ENCODE peak calls at places on chromosomes 2 and 18, in nine cellular contexts. E is Peyer's patch, W is uterus, G is ovary, L is body of pancreas, R is testis, J is breast epithelium, Z is upper lobe of left lung, A is stomach. M is an unnamed sample.

GRCh38 chr18:62073882-62074281 is 113.0 kb downstream of the PIGN start:
- DNase-seq in L (no peak), E (peak), W (no peak), A (no peak), Z (no peak), J (no peak), R (no peak), G (no peak), M (no peak)

GRCh38 chr2:194383404-194383803 is 1273.6 kb upstream of the SLC39A10 start:
- DNase-seq in W (no peak), Z (no peak), A (no peak), L (no peak), E (no peak), J (no peak), R (no peak), G (no peak), M (no peak)

GRCh38 chr2:216115224-216115582 is 6.1 kb downstream of the XRCC5 start:
- DNase-seq in E (no peak), A (no peak), G (no peak), L (no peak), J (no peak), Z (no peak), W (no peak), R (peak), M (no peak)

GRCh38 chr2:24046599-24046929 is 627 bp downstream of the WDCP start:
- DNase-seq in Z (no peak), E (no peak), J (no peak), W (no peak), R (no peak), L (no peak), G (no peak), A (no peak), M (no peak)

GRCh38 chr2:24122356-24123211 is 550 bp downstream of the PFN4 start:
- DNase-seq in E (no peak), W (no peak), R (no peak), Z (no peak), L (no peak), A (no peak), G (no peak), J (no peak), M (no peak)

GRCh38 chr2:72973566-72974435 is 56.5 kb downstream of the EMX1 start:
- DNase-seq in W (no peak), L (peak), Z (peak), G (no peak), J (no peak), E (peak), R (peak), A (peak), M (no peak)

GRCh38 chr2:86442642-86443005 is 1.5 kb downstream of the KDM3A start:
- DNase-seq in R (peak), J (peak), A (peak), L (peak), G (peak), E (peak), W (peak), Z (peak), M (peak)

GRCh38 chr2:221767106-221767878 is 195.2 kb upstream of the EPHA4 start:
- DNase-seq in L (no peak), J (no peak), G (no peak), Z (no peak), A (no peak), E (no peak), W (no peak), R (no peak), M (no peak)

GRCh38 chr2:121897335-121897970 is 142.0 kb downstream of the TSN start:
- DNase-seq in R (peak), E (no peak), G (no peak), A (no peak), Z (no peak), L (no peak), W (no peak), J (no peak), M (no peak)

GRCh38 chr2:168336786-168337388 is 89.5 kb upstream of the STK39 start:
- DNase-seq in G (no peak), L (peak), Z (peak), R (peak), A (peak), J (peak), E (peak), W (no peak), M (no peak)

GRCh38 chr2:3209258-3209657 is 168.4 kb downstream of the EIPR1 start:
- DNase-seq in J (no peak), L (no peak), G (no peak), W (no peak), E (no peak), Z (no peak), A (no peak), R (no peak), M (no peak)
- H3K4me3 ChIP-seq in J (no peak), L (no peak), G (no peak), W (no peak), E (no peak), Z (no peak), A (no peak), R (no peak), M (no peak)

GRCh38 chr2:54904836-54905235 is 145.4 kb downstream of the RTN4 start:
- DNase-seq in L (peak), R (no peak), W (no peak), E (peak), G (no peak), J (no peak), Z (no peak), A (peak), M (no peak)
- TF ChIP-seq POLR2A in L (no peak), R (no peak), W (no peak), E (peak), G (no peak), J (no peak), Z (no peak), A (no peak), M (no peak)

DNA sequence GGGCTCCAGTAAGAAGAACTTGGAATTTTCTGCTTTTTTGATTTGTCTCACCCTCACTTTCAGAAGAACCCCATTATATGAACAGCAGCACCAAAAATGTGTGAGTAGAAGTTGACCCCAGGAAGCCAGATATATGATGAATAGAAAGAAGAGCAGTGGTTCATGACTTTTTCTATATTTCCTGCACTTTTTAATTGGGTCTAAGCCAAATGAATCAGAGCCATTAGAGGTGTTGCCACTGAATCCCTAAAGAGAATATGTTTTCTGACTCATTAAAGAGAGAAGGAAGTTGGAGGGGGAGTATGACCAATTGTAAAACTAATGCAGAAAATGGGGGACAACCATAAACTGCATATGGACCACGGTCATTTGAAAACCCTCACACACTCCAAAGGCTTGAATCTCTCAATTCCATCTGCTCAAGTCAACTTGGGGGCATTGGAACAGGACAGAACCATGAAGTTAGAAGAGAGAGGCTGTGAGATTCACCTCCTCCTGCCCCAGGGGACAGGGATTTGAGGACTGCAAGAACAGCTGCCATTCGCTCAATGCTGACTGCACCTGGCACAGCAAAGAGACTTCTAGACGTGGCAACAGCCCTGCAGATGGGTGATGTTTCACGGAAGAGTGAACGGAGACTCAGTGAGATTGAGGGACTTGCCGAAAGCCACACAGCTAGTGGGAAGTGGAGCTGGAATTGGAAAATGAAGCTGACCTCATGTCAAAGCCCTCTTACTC is 3.0 kb downstream of the DAPL1 start:
- DNase-seq in G (no peak), A (no peak), R (no peak), E (no peak), J (no peak), W (no peak), L (no peak), Z (no peak), M (no peak)
- H3K4me3 ChIP-seq in G (no peak), A (no peak), R (no peak), E (no peak), J (no peak), W (no peak), L (no peak), Z (no peak), M (no peak)

DNA sequence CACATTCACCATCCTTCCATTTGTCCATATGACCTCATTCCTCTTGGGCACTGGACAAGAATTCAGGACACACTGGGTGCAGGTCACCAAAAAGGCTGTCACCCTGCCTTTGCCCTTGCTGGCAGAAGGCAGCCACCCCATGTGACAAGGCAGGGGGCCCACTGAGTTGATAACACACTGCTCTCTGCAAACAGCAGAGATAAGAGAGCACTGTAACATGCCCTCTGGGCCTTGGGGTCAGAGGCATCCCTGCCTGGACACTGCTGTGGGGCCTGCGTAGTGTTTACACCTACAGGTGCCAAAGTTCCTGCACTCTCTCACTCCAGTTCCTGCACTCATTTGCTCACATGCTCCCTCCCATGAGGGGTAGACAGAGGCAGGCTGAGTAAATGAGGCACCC is 344.7 kb upstream of the TCF4 start:
- DNase-seq in J (no peak), A (no peak), G (no peak), L (no peak), R (no peak), E (no peak), W (no peak), Z (no peak), M (no peak)
- TF ChIP-seq POLR2A in J (no peak), A (no peak), G (no peak), L (no peak), R (no peak), E (no peak), W (no peak), Z (no peak), M (no peak)

GRCh38 chr2:239263937-239264837 is 136.6 kb downstream of the HDAC4 start:
- DNase-seq in L (no peak), A (peak), Z (no peak), E (no peak), G (no peak), R (peak), J (peak), W (no peak), M (peak)
- H3K4me3 ChIP-seq in L (no peak), A (no peak), Z (no peak), E (no peak), G (no peak), R (no peak), J (peak), W (no peak), M (peak)

GRCh38 chr2:32360416-32360815 is 3.6 kb downstream of the BIRC6 start:
- DNase-seq in R (no peak), J (no peak), E (no peak), L (no peak), W (no peak), Z (no peak), A (no peak), G (no peak), M (no peak)

GRCh38 chr2:32356735-32357544 is at the start of gene BIRC6:
- DNase-seq in J (peak), W (peak), Z (peak), G (peak), A (peak), E (peak), L (peak), R (peak), M (peak)

GRCh38 chr2:32355976-32356734 is 668 bp upstream of the BIRC6 start:
- DNase-seq in G (no peak), E (no peak), L (no peak), R (no peak), J (no peak), Z (no peak), A (no peak), W (no peak), M (no peak)

GRCh38 chr2:32363588-32363987 is 6.8 kb downstream of the BIRC6 start:
- DNase-seq in G (no peak), Z (no peak), W (no peak), E (no peak), A (no peak), L (no peak), J (no peak), R (no peak), M (no peak)

DNA sequence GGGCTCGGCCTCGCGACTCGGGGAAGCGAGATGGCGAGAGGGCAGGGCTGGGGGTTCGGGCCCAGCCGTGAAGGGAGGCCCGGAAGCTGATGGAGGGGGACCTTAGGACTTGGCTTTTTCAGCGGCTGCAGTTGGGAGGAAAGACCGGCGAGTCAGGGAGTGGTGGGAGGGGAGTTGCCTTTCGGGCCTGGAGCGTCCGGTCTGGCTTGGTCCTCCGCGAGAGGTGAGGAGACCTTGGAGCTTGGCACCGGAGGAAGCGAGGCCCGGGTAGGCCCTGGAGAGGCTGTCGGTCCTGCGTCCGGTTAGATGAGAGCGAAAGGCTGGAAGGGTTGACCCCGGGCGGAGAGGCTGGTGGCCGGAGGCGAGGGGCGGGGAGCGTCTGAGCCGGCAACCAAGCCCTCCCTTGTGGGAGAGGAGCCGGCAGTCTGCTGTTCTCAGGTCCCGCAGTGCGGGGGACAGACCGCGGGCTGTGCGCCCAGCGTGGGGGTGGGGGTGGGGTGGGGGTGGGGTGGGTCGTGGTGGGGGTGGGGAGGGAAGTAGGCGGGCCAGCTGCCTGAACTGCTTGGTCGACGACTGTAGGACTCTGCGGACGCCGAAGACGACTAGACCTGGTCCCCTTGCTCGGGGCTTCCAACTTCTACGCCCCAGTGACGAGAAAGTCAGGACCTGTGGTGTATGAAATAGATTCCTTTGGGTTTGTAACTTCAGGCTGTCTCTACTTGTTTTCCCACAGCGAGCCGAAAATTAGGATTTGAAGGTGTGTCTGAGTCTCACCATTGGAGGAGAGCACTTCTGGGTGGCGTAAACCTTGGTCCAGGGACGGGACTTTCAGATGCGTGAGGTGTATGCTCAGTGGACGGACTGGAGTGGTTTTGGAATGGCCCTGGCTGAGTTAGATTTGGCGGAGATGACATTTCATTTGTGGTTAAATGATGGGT is 991 bp downstream of the BIRC6 start:
- DNase-seq in L (peak), E (peak), Z (peak), R (peak), J (no peak), G (peak), W (peak), A (peak), M (peak)
- TF ChIP-seq POLR2A in L (no peak), E (no peak), Z (no peak), R (no peak), J (no peak), G (no peak), W (no peak), A (no peak), M (no peak)

GRCh38 chr2:6877402-6878305 is at the start of gene RSAD2:
- DNase-seq in E (peak), J (no peak), W (peak), A (peak), Z (peak), G (peak), L (peak), R (no peak), M (no peak)

GRCh38 chr2:6881516-6881915 is 3.9 kb downstream of the RSAD2 start:
- DNase-seq in A (no peak), Z (no peak), E (no peak), G (no peak), R (no peak), L (no peak), W (no peak), J (no peak), M (no peak)

GRCh38 chr2:6880200-6880733 is 2.7 kb downstream of the RSAD2 start:
- DNase-seq in W (no peak), G (no peak), A (no peak), R (no peak), J (no peak), L (no peak), Z (no peak), E (no peak), M (no peak)

GRCh38 chr2:6881036-6881435 is 3.5 kb downstream of the RSAD2 start:
- DNase-seq in Z (no peak), J (no peak), A (no peak), L (no peak), W (no peak), R (no peak), G (no peak), E (no peak), M (no peak)

GRCh38 chr2:6879011-6879410 is 1.4 kb downstream of the RSAD2 start:
- DNase-seq in Z (no peak), L (no peak), G (no peak), E (no peak), J (no peak), R (no peak), W (no peak), A (no peak), M (no peak)
- H3K4me3 ChIP-seq in Z (peak), L (no peak), G (no peak), E (no peak), J (no peak), R (no peak), W (no peak), A (no peak), M (no peak)

DNA sequence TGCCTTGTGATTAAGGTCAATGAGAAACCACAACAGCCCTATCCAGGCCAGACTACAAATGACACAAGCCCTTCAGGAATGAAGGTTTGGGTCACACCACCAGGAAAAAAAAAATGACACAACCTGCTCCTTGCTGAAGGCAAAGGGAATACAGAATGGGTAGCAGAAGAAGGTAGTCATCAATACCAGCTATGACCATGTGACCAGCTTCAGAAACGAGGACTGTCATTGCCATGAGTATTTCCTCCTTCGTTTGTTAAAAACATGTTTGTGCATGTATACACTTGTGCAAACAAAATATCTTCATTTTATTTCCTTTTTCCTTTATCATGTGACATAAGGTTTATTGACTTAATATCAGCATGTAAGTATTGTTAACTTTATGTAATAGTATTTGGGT is 226.6 kb downstream of the CDH19 start:
- DNase-seq in L (no peak), J (no peak), E (no peak), R (no peak), G (no peak), A (no peak), Z (no peak), W (no peak), M (no peak)
- TF ChIP-seq POLR2A in L (no peak), J (no peak), E (no peak), R (no peak), G (no peak), A (no peak), Z (no peak), W (no peak), M (no peak)

GRCh38 chr18:35231052-35231451 is 9.8 kb upstream of the ZNF397 start:
- DNase-seq in A (peak), E (peak), Z (peak), W (peak), L (peak), R (peak), G (peak), J (peak), M (peak)
- H3K4me3 ChIP-seq in A (no peak), E (no peak), Z (peak), W (no peak), L (no peak), R (no peak), G (no peak), J (no peak), M (no peak)

M was measured in suprapubic skin.